ENCODE peak calls at places on chromosomes 5 and 9, in ten cellular contexts. U, E, Y, I, D, Q, R, B, F and A are unnamed samples. For H3K4me1, the result is how much of the 10 kb centered on the place peaks cover.

GRCh38 chr5:147509710-147510651 is at the start of gene DPYSL3:
- DNase-seq in U (peak), E (peak), Y (peak), I (peak), D (peak), Q (peak), R (peak), B (peak), F (peak), A (peak)

GRCh38 chr5:169875091-169875727 is 105.1 kb downstream of the INSYN2B start:
- DNase-seq in U (peak), E (no peak), Y (no peak), I (no peak), D (no peak), Q (no peak), R (peak), B (peak), F (no peak), A (no peak)

GRCh38 chr5:67639311-67639710 is 442.7 kb upstream of the CD180 start:
- DNase-seq in U (no peak), E (no peak), Y (no peak), I (peak), D (no peak), Q (no peak), R (no peak), B (no peak), F (peak), A (no peak)

GRCh38 chr9:131762356-131762932 is 22.6 kb upstream of the RAPGEF1 start:
- DNase-seq in U (peak), E (peak), Y (peak), I (peak), D (peak), Q (peak), R (peak), B (peak), F (peak), A (peak)

GRCh38 chr5:150146862-150147579 is 8.6 kb downstream of the PDGFRB start:
- DNase-seq in U (no peak), E (no peak), Y (no peak), I (peak), D (no peak), Q (no peak), R (no peak), B (no peak), F (no peak), A (no peak)

GRCh38 chr5:95406426-95407093 is 15.4 kb downstream of the FAM81B start:
- DNase-seq in U (no peak), E (no peak), Y (no peak), I (no peak), D (no peak), Q (no peak), R (no peak), B (peak), F (no peak), A (no peak)

GRCh38 chr9:96382175-96382574 is 1.3 kb downstream of the SLC35D2 start:
- DNase-seq in U (peak), E (no peak), Y (peak), I (no peak), D (no peak), Q (no peak), R (no peak), B (no peak), F (no peak), A (no peak)

GRCh38 chr9:130410443-130410842 is 34.3 kb upstream of the ASS1 start:
- DNase-seq in U (no peak), E (peak), Y (no peak), I (no peak), D (no peak), Q (no peak), R (no peak), B (no peak), F (peak), A (no peak)

GRCh38 chr5:1187234-1187949 is 14.0 kb upstream of the SLC6A19 start:
- DNase-seq in U (no peak), E (no peak), Y (no peak), I (no peak), D (no peak), Q (no peak), R (no peak), B (no peak), F (peak), A (peak)

GRCh38 chr5:169788168-169788567 is 151.1 kb downstream of the DOCK2 start:
- DNase-seq in U (peak), E (no peak), Y (no peak), I (no peak), D (no peak), Q (no peak), R (no peak), B (no peak), F (no peak), A (no peak)

GRCh38 chr5:13664377-13664776 is 280.1 kb downstream of the DNAH5 start:
- DNase-seq in U (peak), E (no peak), Y (no peak), I (no peak), D (no peak), Q (no peak), R (no peak), B (no peak), F (no peak), A (no peak)

GRCh38 chr9:72313507-72313906 is 51.5 kb downstream of the ZFAND5 start:
- DNase-seq in U (no peak), E (no peak), Y (no peak), I (no peak), D (no peak), Q (no peak), R (no peak), B (no peak), F (no peak), A (no peak)

GRCh38 chr5:179326176-179326997 is 18.9 kb downstream of the ADAMTS2 start:
- DNase-seq in U (peak), E (peak), Y (no peak), I (peak), D (no peak), Q (no peak), R (no peak), B (peak), F (peak), A (peak)

GRCh38 chr5:43314724-43315123 is 1.5 kb upstream of the HMGCS1 start:
- DNase-seq in U (no peak), E (no peak), Y (no peak), I (no peak), D (no peak), Q (no peak), R (no peak), B (no peak), F (no peak), A (no peak)

GRCh38 chr9:3948826-3949578 is 350.9 kb downstream of the GLIS3 start:
- DNase-seq in U (peak), E (no peak), Y (no peak), I (no peak), D (no peak), Q (no peak), R (no peak), B (no peak), F (no peak), A (no peak)

GRCh38 chr9:26131891-26132290 is 453.6 kb upstream of the TUSC1 start:
- DNase-seq in U (peak), E (no peak), Y (no peak), I (no peak), D (no peak), Q (no peak), R (no peak), B (no peak), F (no peak), A (no peak)

GRCh38 chr5:172833691-172834569 is at the start of gene ERGIC1:
- DNase-seq in U (peak), E (peak), Y (peak), I (peak), D (no peak), Q (peak), R (peak), B (peak), F (peak), A (peak)

GRCh38 chr5:126938461-126938860 is 91.9 kb downstream of the MARCHF3 start:
- DNase-seq in U (peak), E (no peak), Y (no peak), I (no peak), D (no peak), Q (no peak), R (no peak), B (no peak), F (no peak), A (no peak)

GRCh38 chr5:68565427-68565826 is 349.9 kb downstream of the PIK3R1 start:
- DNase-seq in U (no peak), E (no peak), Y (no peak), I (no peak), D (no peak), Q (no peak), R (no peak), B (no peak), F (no peak), A (no peak)

DNA sequence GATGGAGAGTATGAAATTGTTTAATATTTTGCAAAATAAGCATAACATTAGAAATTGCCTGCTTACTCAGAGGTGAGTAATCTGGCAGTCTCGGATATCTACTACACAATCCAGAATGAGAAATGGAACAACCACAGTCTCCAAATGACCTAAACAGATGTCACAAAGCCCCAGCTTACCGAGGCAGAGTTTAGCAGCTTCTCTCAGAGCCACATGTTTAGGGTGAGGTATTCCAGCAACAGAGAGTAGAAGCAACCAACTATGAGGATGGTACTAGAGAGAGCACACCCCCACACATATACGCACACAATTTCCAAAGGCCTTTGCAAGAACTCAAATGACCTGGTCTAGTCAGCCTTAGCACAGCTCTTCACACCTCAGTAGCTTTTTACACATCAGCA is 122.7 kb upstream of the LPAR1 start:
- DNase-seq in U (peak), E (no peak), Y (no peak), I (no peak), D (no peak), Q (no peak), R (no peak), B (no peak), F (no peak), A (no peak)
- H3K27ac ChIP-seq in U (no peak), E (no peak), Y (no peak), I (no peak), D (no peak), Q (no peak), R (no peak), B (no peak), F (no peak), A (no peak)

GRCh38 chr5:55230086-55230629 is 3.0 kb upstream of the MCIDAS start:
- DNase-seq in U (no peak), E (no peak), Y (no peak), I (no peak), D (no peak), Q (no peak), R (no peak), B (no peak), F (no peak), A (no peak)
- H3K4me1 ChIP-seq in U (under half), E (half or more), Y (under half), I (under half), D (under half), Q (under half), R (half or more), B (under half), F (under half), A (under half)

GRCh38 chr5:181281077-181281983 is 20.4 kb upstream of the TRIM52 start:
- DNase-seq in U (no peak), E (no peak), Y (no peak), I (no peak), D (peak), Q (no peak), R (no peak), B (no peak), F (no peak), A (no peak)
- TF ChIP-seq POLR2A in U (no peak), E (no peak), Y (no peak), I (no peak), D (peak), Q (no peak), R (no peak), B (no peak), F (no peak), A (no peak)

GRCh38 chr9:16112116-16112515 is 559.3 kb downstream of the CCDC171 start:
- DNase-seq in U (no peak), E (no peak), Y (no peak), I (no peak), D (no peak), Q (no peak), R (no peak), B (no peak), F (no peak), A (no peak)
- H3K27ac ChIP-seq in U (no peak), E (no peak), Y (no peak), I (no peak), D (no peak), Q (no peak), R (no peak), B (no peak), F (no peak), A (no peak)

GRCh38 chr9:134408939-134409737 is 82.9 kb downstream of the RXRA start:
- DNase-seq in U (no peak), E (no peak), Y (no peak), I (no peak), D (no peak), Q (no peak), R (peak), B (no peak), F (no peak), A (no peak)

GRCh38 chr9:134406366-134407122 is 80.3 kb downstream of the RXRA start:
- DNase-seq in U (no peak), E (no peak), Y (no peak), I (no peak), D (no peak), Q (peak), R (no peak), B (no peak), F (no peak), A (no peak)

GRCh38 chr9:134410078-134410834 is 84.0 kb downstream of the RXRA start:
- DNase-seq in U (no peak), E (peak), Y (no peak), I (no peak), D (no peak), Q (no peak), R (peak), B (no peak), F (no peak), A (no peak)

GRCh38 chr9:134407123-134407779 is 81.0 kb downstream of the RXRA start:
- DNase-seq in U (peak), E (peak), Y (peak), I (peak), D (no peak), Q (peak), R (peak), B (peak), F (peak), A (peak)

DNA sequence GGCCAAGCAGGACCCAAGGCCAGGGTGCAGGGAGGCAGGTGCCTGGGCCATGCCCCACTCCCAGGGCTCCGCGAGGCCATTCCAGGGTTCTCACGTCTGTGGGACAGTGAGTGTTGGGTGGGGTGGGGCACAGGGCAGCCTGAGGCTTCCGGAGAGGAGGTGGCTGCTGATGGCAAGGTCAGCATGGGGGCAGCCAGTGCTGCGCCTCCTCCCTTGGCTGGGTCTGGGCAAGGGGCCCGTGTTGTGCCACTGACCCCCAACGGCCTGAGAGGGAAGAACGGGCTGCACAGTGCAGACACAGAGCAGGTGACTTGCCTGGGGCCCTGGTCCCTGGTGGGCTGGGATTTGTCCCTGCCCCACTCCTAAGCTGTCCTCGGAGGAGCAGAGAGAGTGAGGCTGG is 82.1 kb downstream of the RXRA start:
- DNase-seq in U (no peak), E (no peak), Y (no peak), I (no peak), D (no peak), Q (no peak), R (no peak), B (no peak), F (no peak), A (no peak)
- H3K4me1 ChIP-seq in U (under half), E (half or more), Y (under half), I (under half), D (under half), Q (half or more), R (half or more), B (half or more), F (half or more), A (under half)

DNA sequence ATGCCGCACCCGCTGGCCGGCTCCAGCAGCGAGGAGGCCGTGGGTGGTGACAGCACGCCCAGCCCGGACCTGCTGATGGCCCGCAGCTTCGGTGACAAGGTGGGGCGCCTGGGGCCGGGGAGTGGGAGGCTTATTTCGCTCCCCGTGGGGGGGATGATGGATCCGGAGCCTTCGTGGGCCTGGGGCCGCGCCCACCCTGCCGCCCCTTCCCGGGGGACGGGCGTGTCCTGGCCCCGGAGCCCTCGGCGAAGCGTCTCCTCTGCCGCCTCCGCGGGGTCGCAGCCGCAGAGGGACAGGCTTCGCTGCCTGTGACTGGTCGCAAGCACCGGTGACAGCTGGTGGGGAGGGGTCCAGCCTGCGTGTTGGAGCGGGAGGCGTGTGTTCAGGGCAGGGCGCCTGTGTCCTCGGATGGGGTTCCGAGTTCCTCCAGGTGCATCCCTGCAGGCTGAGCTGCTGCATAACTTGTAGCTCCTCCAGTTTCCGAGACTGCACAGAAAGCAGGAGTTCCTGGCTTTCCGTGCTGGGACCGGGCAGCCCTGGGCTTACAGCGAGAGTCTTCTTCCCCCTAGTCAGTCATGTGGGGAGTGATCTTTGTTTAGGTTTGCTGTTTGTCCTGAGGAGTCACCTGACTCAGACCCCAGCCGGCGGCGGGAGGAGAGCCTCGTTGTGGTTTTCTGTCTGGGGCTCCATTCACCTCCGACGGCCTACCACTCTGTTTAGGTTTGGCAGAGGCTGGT is 667 bp downstream of the SNX30 start:
- DNase-seq in U (peak), E (peak), Y (no peak), I (peak), D (peak), Q (peak), R (peak), B (peak), F (peak), A (peak)
- TF ChIP-seq POLR2A in U (peak), E (peak), Y (no peak), I (no peak), D (peak), Q (no peak), R (no peak), B (no peak), F (no peak), A (no peak)

DNA sequence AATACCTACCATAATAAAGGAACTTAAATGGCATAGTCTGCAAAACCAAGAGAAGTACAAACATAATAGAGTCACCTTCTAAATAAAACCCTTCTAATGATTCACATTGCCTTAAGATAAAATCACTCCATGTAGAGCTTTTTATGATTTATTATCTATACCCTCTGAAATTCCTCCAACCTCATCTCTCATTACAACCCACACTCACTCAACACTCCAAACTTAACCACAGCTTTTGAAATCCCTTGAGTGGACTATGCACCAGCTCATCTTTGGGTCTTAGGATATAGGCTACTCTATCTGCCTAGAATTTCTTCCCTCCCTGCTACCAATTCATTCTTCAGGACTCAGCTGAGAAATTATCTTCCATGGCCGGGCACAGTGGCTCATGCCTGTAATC is 122.5 kb downstream of the CETN3 start:
- DNase-seq in U (no peak), E (no peak), Y (no peak), I (no peak), D (no peak), Q (no peak), R (no peak), B (no peak), F (no peak), A (no peak)
- H3K27ac ChIP-seq in U (no peak), E (no peak), Y (no peak), I (no peak), D (no peak), Q (no peak), R (no peak), B (no peak), F (no peak), A (no peak)

GRCh38 chr9:38370231-38370630 is 22.3 kb upstream of the ALDH1B1 start:
- DNase-seq in U (no peak), E (no peak), Y (no peak), I (no peak), D (no peak), Q (no peak), R (peak), B (no peak), F (no peak), A (no peak)
- H3K4me1 ChIP-seq in U (under half), E (under half), Y (under half), I (under half), D (under half), Q (under half), R (under half), B (under half), F (under half), A (under half)